ENCODE peak calls at places on chromosomes 12 and 14, in four cellular contexts. One of them, this sample, is unnamed.

GRCh38 chr12:90921536-90921935 is 33.4 kb downstream of the CCER1 start:
- DNase-seq in posterior vena cava: no peak
- DNase-seq in MCF 10A: no peak
- DNase-seq in activated naive CD4-positive, alpha-beta T cell treated with anti-CD3 and anti-CD28 coated beads for 36 hours: no peak
- DNase-seq in this sample: no peak

GRCh38 chr12:51080136-51080535 is 3.3 kb downstream of the CSRNP2 start:
- DNase-seq in posterior vena cava: no peak
- DNase-seq in MCF 10A: no peak
- DNase-seq in activated naive CD4-positive, alpha-beta T cell treated with anti-CD3 and anti-CD28 coated beads for 36 hours: no peak
- DNase-seq in this sample: no peak

GRCh38 chr12:39620664-39621658 is 1.4 kb upstream of the ABCD2 start:
- DNase-seq in posterior vena cava: peak
- DNase-seq in MCF 10A: no peak
- DNase-seq in activated naive CD4-positive, alpha-beta T cell treated with anti-CD3 and anti-CD28 coated beads for 36 hours: peak
- DNase-seq in this sample: no peak

GRCh38 chr12:117076410-117077372 is 22.5 kb downstream of the TESC start:
- DNase-seq in posterior vena cava: no peak
- DNase-seq in MCF 10A: no peak
- DNase-seq in activated naive CD4-positive, alpha-beta T cell treated with anti-CD3 and anti-CD28 coated beads for 36 hours: no peak
- DNase-seq in this sample: no peak

GRCh38 chr14:105223260-105223659 is 25.1 kb upstream of the BTBD6 start:
- DNase-seq in posterior vena cava: no peak
- DNase-seq in MCF 10A: no peak
- DNase-seq in activated naive CD4-positive, alpha-beta T cell treated with anti-CD3 and anti-CD28 coated beads for 36 hours: no peak
- DNase-seq in this sample: no peak

GRCh38 chr12:5264006-5264405 is 167.9 kb upstream of the NTF3 start:
- DNase-seq in posterior vena cava: no peak
- DNase-seq in MCF 10A: no peak
- DNase-seq in activated naive CD4-positive, alpha-beta T cell treated with anti-CD3 and anti-CD28 coated beads for 36 hours: no peak
- DNase-seq in this sample: no peak

GRCh38 chr12:90925562-90925961 is 29.4 kb downstream of the CCER1 start:
- DNase-seq in posterior vena cava: no peak
- DNase-seq in MCF 10A: no peak
- DNase-seq in activated naive CD4-positive, alpha-beta T cell treated with anti-CD3 and anti-CD28 coated beads for 36 hours: no peak
- DNase-seq in this sample: no peak

GRCh38 chr12:25121916-25122315 is 73.0 kb downstream of the DNAI7 start:
- DNase-seq in posterior vena cava: no peak
- DNase-seq in MCF 10A: no peak
- DNase-seq in activated naive CD4-positive, alpha-beta T cell treated with anti-CD3 and anti-CD28 coated beads for 36 hours: no peak
- DNase-seq in this sample: no peak

GRCh38 chr14:35877276-35877675 is 51.1 kb downstream of the BRMS1L start:
- DNase-seq in posterior vena cava: no peak
- DNase-seq in MCF 10A: peak
- DNase-seq in activated naive CD4-positive, alpha-beta T cell treated with anti-CD3 and anti-CD28 coated beads for 36 hours: no peak
- DNase-seq in this sample: no peak

GRCh38 chr12:60106207-60106606 is 510.4 kb downstream of the SLC16A7 start:
- DNase-seq in posterior vena cava: no peak
- DNase-seq in MCF 10A: peak
- DNase-seq in activated naive CD4-positive, alpha-beta T cell treated with anti-CD3 and anti-CD28 coated beads for 36 hours: no peak
- DNase-seq in this sample: no peak

GRCh38 chr14:55847766-55848165 is 267.8 kb downstream of the KTN1 start:
- DNase-seq in posterior vena cava: no peak
- DNase-seq in MCF 10A: no peak
- DNase-seq in activated naive CD4-positive, alpha-beta T cell treated with anti-CD3 and anti-CD28 coated beads for 36 hours: no peak
- DNase-seq in this sample: no peak

GRCh38 chr12:128091931-128092330 is 175.0 kb upstream of the TMEM132C start:
- DNase-seq in posterior vena cava: no peak
- DNase-seq in MCF 10A: no peak
- DNase-seq in activated naive CD4-positive, alpha-beta T cell treated with anti-CD3 and anti-CD28 coated beads for 36 hours: no peak
- DNase-seq in this sample: no peak

GRCh38 chr14:32450919-32451675 is 122.0 kb downstream of the AKAP6 start:
- DNase-seq in posterior vena cava: no peak
- DNase-seq in MCF 10A: no peak
- DNase-seq in activated naive CD4-positive, alpha-beta T cell treated with anti-CD3 and anti-CD28 coated beads for 36 hours: no peak
- DNase-seq in this sample: no peak

GRCh38 chr12:16553457-16553856 is 52.5 kb downstream of the LMO3 start:
- DNase-seq in posterior vena cava: no peak
- DNase-seq in MCF 10A: no peak
- DNase-seq in activated naive CD4-positive, alpha-beta T cell treated with anti-CD3 and anti-CD28 coated beads for 36 hours: no peak
- DNase-seq in this sample: no peak

GRCh38 chr12:118436002-118436724 is 59.8 kb downstream of the SUDS3 start:
- DNase-seq in posterior vena cava: no peak
- DNase-seq in MCF 10A: peak
- DNase-seq in activated naive CD4-positive, alpha-beta T cell treated with anti-CD3 and anti-CD28 coated beads for 36 hours: no peak
- DNase-seq in this sample: no peak

GRCh38 chr14:74362361-74362915 is 14.2 kb downstream of the VRTN start:
- DNase-seq in posterior vena cava: peak
- DNase-seq in MCF 10A: peak
- DNase-seq in activated naive CD4-positive, alpha-beta T cell treated with anti-CD3 and anti-CD28 coated beads for 36 hours: peak
- DNase-seq in this sample: no peak

GRCh38 chr12:92927436-92928116 is 1.5 kb downstream of the EEA1 start:
- DNase-seq in posterior vena cava: no peak
- DNase-seq in MCF 10A: peak
- DNase-seq in activated naive CD4-positive, alpha-beta T cell treated with anti-CD3 and anti-CD28 coated beads for 36 hours: no peak
- DNase-seq in this sample: no peak

GRCh38 chr14:55665067-55665700 is 85.2 kb downstream of the KTN1 start:
- DNase-seq in posterior vena cava: no peak
- DNase-seq in MCF 10A: no peak
- DNase-seq in activated naive CD4-positive, alpha-beta T cell treated with anti-CD3 and anti-CD28 coated beads for 36 hours: peak
- DNase-seq in this sample: no peak

GRCh38 chr12:76542908-76543307 is 16.7 kb downstream of the OSBPL8 start:
- DNase-seq in posterior vena cava: no peak
- DNase-seq in MCF 10A: no peak
- DNase-seq in activated naive CD4-positive, alpha-beta T cell treated with anti-CD3 and anti-CD28 coated beads for 36 hours: no peak
- DNase-seq in this sample: no peak

GRCh38 chr12:77161944-77162343 is 96.6 kb upstream of the E2F7 start:
- DNase-seq in posterior vena cava: no peak
- DNase-seq in MCF 10A: no peak
- DNase-seq in activated naive CD4-positive, alpha-beta T cell treated with anti-CD3 and anti-CD28 coated beads for 36 hours: no peak
- DNase-seq in this sample: no peak

GRCh38 chr12:121933522-121934317 is 15.3 kb downstream of the CFAP251 start:
- DNase-seq in posterior vena cava: no peak
- DNase-seq in MCF 10A: peak
- DNase-seq in activated naive CD4-positive, alpha-beta T cell treated with anti-CD3 and anti-CD28 coated beads for 36 hours: no peak
- DNase-seq in this sample: no peak

GRCh38 chr14:55138091-55138490 is 9.0 kb downstream of the LGALS3 start:
- DNase-seq in posterior vena cava: no peak
- DNase-seq in MCF 10A: no peak
- DNase-seq in activated naive CD4-positive, alpha-beta T cell treated with anti-CD3 and anti-CD28 coated beads for 36 hours: no peak
- DNase-seq in this sample: no peak

GRCh38 chr12:130993759-130994670 is 40.3 kb downstream of the ADGRD1 start:
- DNase-seq in posterior vena cava: peak
- DNase-seq in MCF 10A: no peak
- DNase-seq in activated naive CD4-positive, alpha-beta T cell treated with anti-CD3 and anti-CD28 coated beads for 36 hours: no peak
- DNase-seq in this sample: no peak

GRCh38 chr14:96455588-96455987 is 46.6 kb upstream of the PAPOLA start:
- DNase-seq in posterior vena cava: no peak
- DNase-seq in MCF 10A: no peak
- DNase-seq in activated naive CD4-positive, alpha-beta T cell treated with anti-CD3 and anti-CD28 coated beads for 36 hours: no peak
- DNase-seq in this sample: no peak

GRCh38 chr14:93160353-93160801 is 24.3 kb downstream of the MOAP1 start:
- DNase-seq in posterior vena cava: peak
- DNase-seq in MCF 10A: peak
- DNase-seq in activated naive CD4-positive, alpha-beta T cell treated with anti-CD3 and anti-CD28 coated beads for 36 hours: peak
- DNase-seq in this sample: no peak

GRCh38 chr12:25404955-25405354 is 148.1 kb downstream of the LMNTD1 start:
- DNase-seq in posterior vena cava: no peak
- DNase-seq in MCF 10A: no peak
- DNase-seq in activated naive CD4-positive, alpha-beta T cell treated with anti-CD3 and anti-CD28 coated beads for 36 hours: no peak
- DNase-seq in this sample: no peak

GRCh38 chr14:75711796-75712211 is 50.8 kb downstream of the TTLL5 start:
- DNase-seq in posterior vena cava: peak
- DNase-seq in MCF 10A: peak
- DNase-seq in activated naive CD4-positive, alpha-beta T cell treated with anti-CD3 and anti-CD28 coated beads for 36 hours: peak
- DNase-seq in this sample: no peak

GRCh38 chr14:101588990-101589389 is 27.7 kb downstream of the DIO3 start:
- DNase-seq in posterior vena cava: no peak
- DNase-seq in MCF 10A: no peak
- DNase-seq in activated naive CD4-positive, alpha-beta T cell treated with anti-CD3 and anti-CD28 coated beads for 36 hours: no peak
- DNase-seq in this sample: no peak